ENCODE peak calls at places on chromosomes 4 and X, in ten cellular contexts. R is HCT116, F is stomach, X is suprapubic skin, C is prostate gland, U is H1, O is transverse colon, E is GM12892, T is endothelial cell of umbilical vein, G is GM12878. J is an unnamed sample.
A peak's percentile ranks its signal among the peaks of the same experiment; 100 is the strongest.

GRCh38 chr4:122661661-122662160 is 40.8 kb upstream of the IL21 start:
- DNase-seq in R (no peak), G (no peak), U (no peak), T (no peak), E (no peak), C (no peak), X (no peak), F (no peak), O (no peak), J (no peak)

GRCh38 chr4:79897174-79897573 is 175.9 kb downstream of the ANTXR2 start:
- DNase-seq in G (no peak), F (no peak), E (no peak), O (no peak), U (no peak), C (no peak), R (no peak), T (no peak), X (no peak), J (no peak)

GRCh38 chr4:39565925-39566630 is 38.8 kb upstream of the UGDH start:
- DNase-seq in O (no peak), X (no peak), E (no peak), U (no peak), T (peak; percentile 51), C (no peak), G (no peak), R (no peak), F (no peak), J (no peak)

GRCh38 chr4:164383187-164384181 is 370.4 kb upstream of the SMIM31 start:
- DNase-seq in F (no peak), G (no peak), T (no peak), U (peak; percentile 79), O (no peak), R (no peak), C (peak; percentile 4), E (no peak), X (no peak), J (peak; percentile 66)

GRCh38 chr4:100605144-100605543 is 87.3 kb upstream of the EMCN start:
- DNase-seq in R (no peak), O (no peak), F (no peak), X (no peak), C (no peak), T (no peak), E (no peak), U (no peak), G (no peak), J (no peak)

GRCh38 chr4:106803107-106803506 is 233.0 kb downstream of the DKK2 start:
- DNase-seq in O (no peak), E (no peak), C (no peak), G (no peak), T (peak; percentile 58), X (no peak), F (no peak), R (no peak), U (no peak), J (no peak)

GRCh38 chr4:17447675-17448298 is 64.1 kb downstream of the QDPR start:
- DNase-seq in X (no peak), R (peak; percentile 74), O (peak; percentile 27), T (peak; percentile 66), U (peak; percentile 59), E (no peak), C (peak; percentile 36), F (peak; percentile 33), G (peak; percentile 37), J (no peak)

GRCh38 chr4:121256346-121256745 is 92.2 kb upstream of the TNIP3 start:
- DNase-seq in X (no peak), G (peak; percentile 77), F (no peak), C (no peak), E (peak; percentile 24), U (no peak), R (peak; percentile 13), O (no peak), T (peak; percentile 58), J (no peak)

GRCh38 chr4:173766231-173766630 is 236.2 kb upstream of the HAND2 start:
- DNase-seq in R (no peak), F (no peak), U (no peak), G (no peak), O (no peak), X (no peak), C (no peak), T (no peak), E (no peak), J (no peak)

GRCh38 chrX:29652484-29652883 is 562.9 kb upstream of the MAGEB2 start:
- DNase-seq in C (no peak), O (no peak), U (no peak), X (no peak), R (no peak), T (no peak), G (no peak), F (no peak), E (no peak), J (no peak)

GRCh38 chrX:17613979-17614572 is 123.2 kb upstream of the SCML1 start:
- DNase-seq in T (no peak), E (no peak), R (no peak), O (no peak), X (no peak), G (no peak), F (peak; percentile 54), C (no peak), U (no peak), J (no peak)

GRCh38 chr4:76219299-76220055 is 5.9 kb upstream of the SCARB2 start:
- DNase-seq in G (no peak), T (no peak), O (no peak), U (no peak), F (no peak), E (no peak), C (no peak), R (no peak), X (no peak), J (no peak)
- TF ChIP-seq POLR2AphosphoS5 in G (no peak), T (no peak), O (peak; percentile 49), U (no peak), F (peak; percentile 70), E (no peak), C (peak; percentile 87), R (no peak), X (peak; percentile 73), J (no peak)

GRCh38 chrX:119990995-119991787 is 47.6 kb upstream of the NKAP start:
- DNase-seq in R (no peak), O (no peak), T (no peak), U (peak; percentile 57), C (no peak), G (no peak), E (no peak), X (no peak), F (no peak), J (peak; percentile 77)
- TF ChIP-seq POLR2A in R (no peak), O (no peak), T (no peak), U (no peak), C (no peak), G (no peak), E (no peak), X (no peak), F (no peak), J (no peak)

DNA sequence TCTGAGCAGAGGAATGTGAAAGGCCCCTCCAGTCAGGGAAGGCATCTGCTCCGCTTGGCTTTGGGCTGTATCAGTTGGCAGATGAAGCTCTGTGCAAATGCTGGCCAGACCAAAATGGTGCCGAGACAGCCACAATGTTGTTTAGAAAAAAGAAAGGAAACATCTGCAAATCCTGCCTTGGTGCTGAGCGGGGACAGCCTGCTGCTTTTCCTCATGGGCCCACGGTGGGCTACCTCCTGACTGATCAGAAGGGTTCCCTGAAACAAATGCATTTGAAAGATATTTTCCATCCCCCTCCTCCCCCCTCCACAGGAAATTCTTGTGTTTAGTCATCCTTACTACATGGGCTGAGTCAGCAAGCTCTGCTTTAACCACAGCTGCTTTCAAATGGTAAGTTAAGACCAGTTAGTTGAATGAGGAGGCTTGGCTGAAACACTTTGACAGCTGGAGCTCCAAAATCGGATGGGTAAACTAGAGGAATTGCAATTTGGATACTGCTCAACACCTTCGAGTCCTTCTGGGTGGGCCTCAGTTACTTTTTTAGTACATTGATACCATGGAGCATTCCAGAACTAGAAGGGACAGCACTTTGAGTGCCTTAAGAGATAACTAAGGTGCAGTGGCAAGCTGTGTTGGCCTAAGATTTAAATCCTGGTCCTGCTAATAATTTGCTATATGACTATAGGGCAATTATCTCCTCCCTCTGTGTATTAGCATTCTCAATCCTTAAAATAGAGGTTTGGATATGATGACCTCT is 36.0 kb downstream of the PLAC1 start:
- DNase-seq in X (no peak), T (peak; percentile 92), U (no peak), E (peak; percentile 19), C (no peak), R (peak; percentile 23), G (peak; percentile 35), F (no peak), O (no peak), J (no peak)
- TF ChIP-seq POLR2AphosphoS5 in X (no peak), T (peak; percentile 49), U (no peak), E (no peak), C (no peak), R (no peak), G (no peak), F (no peak), O (no peak), J (no peak)

DNA sequence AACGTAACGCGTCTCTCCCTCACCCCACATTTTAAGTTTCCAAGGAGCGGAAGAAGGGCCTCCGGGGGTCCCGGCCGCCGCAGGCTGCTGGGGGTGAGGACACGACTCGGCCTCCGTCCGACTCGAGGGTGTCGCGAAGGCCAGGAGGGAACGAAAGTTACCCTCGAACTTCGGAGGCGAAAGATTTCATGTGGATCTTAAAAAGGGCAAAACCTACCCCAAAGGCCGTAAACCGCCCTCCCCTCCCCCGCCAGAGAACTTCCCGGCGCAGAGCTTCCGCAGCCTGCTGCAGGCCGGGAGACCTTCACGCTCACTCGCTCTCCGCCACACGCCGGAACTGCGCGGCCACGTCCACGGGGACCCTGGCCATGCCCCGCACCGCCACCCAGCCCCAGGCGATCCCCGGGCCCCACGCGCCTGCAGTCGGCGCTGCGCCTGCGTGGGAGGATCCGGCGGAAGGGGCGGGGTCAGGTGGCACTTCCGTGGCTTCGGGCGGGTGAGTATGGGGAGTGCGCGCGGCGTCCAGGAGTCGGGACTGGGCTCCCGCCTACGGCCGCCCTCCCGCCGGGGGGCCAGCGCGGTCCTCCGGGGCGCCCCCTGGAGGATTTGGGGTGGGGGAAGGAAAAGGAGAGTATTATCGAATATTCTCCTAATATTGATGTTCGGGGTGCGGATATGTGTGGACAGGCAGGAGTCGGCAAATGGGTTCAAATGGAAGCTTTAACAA is at the start of gene MMAA:
- DNase-seq in O (peak; percentile 97), E (peak; percentile 91), G (peak; percentile 75), R (peak; percentile 82), C (peak; percentile 93), F (peak; percentile 94), T (peak; percentile 89), X (peak; percentile 97), U (peak; percentile 95), J (peak; percentile 98)
- TF ChIP-seq POLR2A in O (peak; percentile 94), E (peak; percentile 96), G (peak; percentile 99), R (peak; percentile 53), C (peak; percentile 90), F (peak; percentile 66), T (peak; percentile 85), X (peak; percentile 79), U (peak; percentile 81), J (peak; percentile 53)